ENCODE peak calls at places on chromosomes 13 and 19, in six cellular contexts. D is T-helper 2 cell; C is endodermal cell; A is D341Med; X is stimulated activated CD4-positive, alpha-beta T cell treated with anti-CD3 and anti-CD28 coated beads, Interleukin-2, amount 100 ng/mL, for 48 hours; E is NCI-H2081. N is an unnamed sample.

GRCh38 chr19:52095172-52096014 is at the start of gene ZNF841:
- DNase-seq in D (peak), C (peak), A (peak), X (peak), E (peak), N (peak)

GRCh38 chr19:38544569-38545315 is 73.0 kb downstream of the MAP4K1 start:
- DNase-seq in D (no peak), C (no peak), A (peak), X (no peak), E (no peak), N (no peak)

GRCh38 chr19:39582891-39583625 is 19.3 kb upstream of the LGALS13 start:
- DNase-seq in D (no peak), C (no peak), A (no peak), X (peak), E (no peak), N (no peak)

GRCh38 chr19:5395996-5396939 is 55.7 kb upstream of the PTPRS start:
- DNase-seq in D (no peak), C (peak), A (peak), X (no peak), E (peak), N (peak)

GRCh38 chr19:2813235-2814160 is 6.2 kb upstream of the ZNF554 start:
- DNase-seq in D (no peak), C (no peak), A (peak), X (no peak), E (no peak), N (no peak)

GRCh38 chr19:35167251-35168119 is 12.9 kb downstream of the FXYD5 start:
- DNase-seq in D (no peak), C (peak), A (no peak), X (no peak), E (no peak), N (no peak)

GRCh38 chr19:37466798-37467607 is at the start of gene ZNF569:
- DNase-seq in D (peak), C (peak), A (peak), X (peak), E (peak), N (peak)

GRCh38 chr19:55257461-55258411 is 1.1 kb downstream of the PPP6R1 start:
- DNase-seq in D (no peak), C (peak), A (no peak), X (no peak), E (peak), N (no peak)

GRCh38 chr13:34591801-34592454 is 350.1 kb upstream of the NBEA start:
- DNase-seq in D (no peak), C (no peak), A (no peak), X (no peak), E (peak), N (no peak)

GRCh38 chr13:112066624-112067004 is 335 bp upstream of the SOX1 start:
- DNase-seq in D (no peak), C (peak), A (no peak), X (no peak), E (peak), N (peak)

GRCh38 chr19:28296506-28296905 is 916.4 kb downstream of the UQCRFS1 start:
- DNase-seq in D (no peak), C (no peak), A (no peak), X (no peak), E (no peak), N (no peak)

N was measured in NCI-H774.